ENCODE peak calls at places on chromosomes 6 and 20, in ten cellular contexts. M, R, D, E, B, Y, N, F, T and C are unnamed samples.

GRCh38 chr20:56391037-56391436 is 978 bp downstream of the AURKA start:
- DNase-seq in N (peak), Y (no peak), D (no peak), F (no peak), R (peak), E (no peak), M (peak), T (no peak), B (no peak), C (no peak)

GRCh38 chr6:137226682-137227081 is 7.5 kb upstream of the IFNGR1 start:
- DNase-seq in T (no peak), M (no peak), B (no peak), R (no peak), Y (no peak), E (no peak), F (no peak), D (no peak), N (no peak), C (no peak)

GRCh38 chr6:127420558-127420957 is 38.6 kb downstream of the KIAA0408 start:
- DNase-seq in N (peak), E (peak), Y (peak), R (peak), D (peak), F (peak), M (peak), T (peak), B (peak), C (peak)

GRCh38 chr20:47351643-47352331 is 4.7 kb downstream of the ZMYND8 start:
- DNase-seq in B (no peak), E (peak), T (no peak), Y (no peak), M (no peak), R (peak), D (peak), N (no peak), F (no peak), C (no peak)

GRCh38 chr6:103729658-103730057 is 1130.1 kb downstream of the HACE1 start:
- DNase-seq in T (no peak), B (no peak), D (no peak), Y (no peak), F (no peak), R (no peak), N (no peak), E (no peak), M (no peak), C (no peak)

GRCh38 chr6:17673543-17674254 is 33.0 kb downstream of the NUP153 start:
- DNase-seq in E (no peak), N (no peak), D (no peak), Y (no peak), M (no peak), R (peak), B (no peak), T (no peak), F (no peak), C (no peak)

GRCh38 chr20:23049933-23050838 is 714 bp upstream of the THBD start:
- DNase-seq in F (no peak), Y (no peak), R (no peak), N (no peak), M (peak), D (no peak), T (no peak), B (no peak), E (no peak), C (no peak)

GRCh38 chr6:148835920-148836441 is 89.2 kb downstream of the UST start:
- DNase-seq in D (no peak), B (no peak), M (no peak), N (no peak), Y (peak), T (no peak), E (no peak), R (peak), F (peak), C (peak)

GRCh38 chr6:87755697-87756671 is 54.0 kb upstream of the AKIRIN2 start:
- DNase-seq in F (no peak), B (no peak), T (no peak), N (no peak), Y (no peak), E (no peak), M (no peak), R (peak), D (no peak), C (no peak)

GRCh38 chr20:58237318-58238182 is 9.1 kb upstream of the ANKRD60 start:
- DNase-seq in T (no peak), F (no peak), R (no peak), N (no peak), M (no peak), D (no peak), Y (no peak), E (no peak), B (no peak), C (no peak)

GRCh38 chr20:56373942-56374341 is 15.2 kb downstream of the FAM210B start:
- DNase-seq in R (peak), B (no peak), D (no peak), N (peak), F (no peak), M (peak), T (no peak), Y (no peak), E (no peak), C (no peak)

GRCh38 chr6:119006972-119007371 is 71.5 kb downstream of the FAM184A start:
- DNase-seq in R (no peak), E (no peak), T (no peak), B (no peak), D (no peak), N (no peak), Y (no peak), M (no peak), F (no peak), C (no peak)

GRCh38 chr6:24831771-24832718 is 33.3 kb upstream of the ARMH2 start:
- DNase-seq in M (no peak), E (no peak), B (no peak), D (no peak), F (no peak), R (no peak), N (no peak), Y (no peak), T (no peak), C (no peak)

GRCh38 chr20:14599613-14600012 is 262.2 kb upstream of the FLRT3 start:
- DNase-seq in T (no peak), F (no peak), M (no peak), E (no peak), D (no peak), R (no peak), N (no peak), B (no peak), Y (no peak), C (no peak)

GRCh38 chr20:21554985-21555384 is 41.1 kb upstream of the NKX2-2 start:
- DNase-seq in T (no peak), F (no peak), N (no peak), R (no peak), D (no peak), Y (no peak), B (no peak), M (no peak), E (no peak), C (no peak)

GRCh38 chr6:93413190-93413589 is 6.2 kb downstream of the EPHA7 start:
- DNase-seq in Y (no peak), M (no peak), R (no peak), E (no peak), T (no peak), N (no peak), F (no peak), B (no peak), D (no peak), C (no peak)

GRCh38 chr6:32852018-32852843 is 1.3 kb downstream of the TAP1 start:
- DNase-seq in T (no peak), N (no peak), F (no peak), E (no peak), D (no peak), Y (peak), B (no peak), R (no peak), M (no peak), C (no peak)

GRCh38 chr6:10565913-10566312 is 44.8 kb downstream of the GCNT2 start:
- DNase-seq in T (no peak), D (no peak), E (no peak), Y (no peak), F (no peak), N (no peak), B (no peak), M (no peak), R (no peak), C (no peak)

GRCh38 chr6:2589171-2589661 is 161.5 kb downstream of the MYLK4 start:
- DNase-seq in Y (no peak), N (no peak), R (no peak), M (no peak), B (no peak), T (no peak), D (no peak), F (no peak), E (no peak), C (no peak)

GRCh38 chr6:17039266-17039665 is 62.6 kb upstream of the STMND1 start:
- DNase-seq in T (no peak), F (no peak), N (no peak), D (no peak), M (no peak), R (no peak), B (no peak), E (no peak), Y (no peak), C (no peak)

GRCh38 chr20:20513720-20514119 is 145.8 kb downstream of the INSM1 start:
- DNase-seq in B (no peak), F (no peak), Y (no peak), E (no peak), M (no peak), T (no peak), R (no peak), D (peak), N (no peak), C (no peak)

GRCh38 chr6:52993461-52993860 is 1.6 kb downstream of the GSTA4 start:
- DNase-seq in D (no peak), Y (no peak), T (no peak), E (peak), M (no peak), R (no peak), B (no peak), N (no peak), F (no peak), C (no peak)

GRCh38 chr6:140661691-140662090 is 1287.2 kb upstream of the CITED2 start:
- DNase-seq in Y (no peak), M (no peak), R (no peak), F (no peak), T (no peak), N (no peak), B (no peak), E (no peak), D (no peak), C (no peak)

GRCh38 chr6:41497994-41498393 is 48.2 kb upstream of the FOXP4 start:
- DNase-seq in E (no peak), N (no peak), M (no peak), F (no peak), Y (no peak), R (no peak), T (no peak), B (no peak), D (no peak), C (no peak)

GRCh38 chr20:60211618-60212463 is 253.6 kb downstream of the CDH26 start:
- DNase-seq in Y (no peak), E (no peak), F (no peak), B (no peak), R (no peak), D (no peak), T (no peak), M (no peak), N (no peak), C (no peak)

GRCh38 chr6:158083687-158084325 is 84.3 kb downstream of the SERAC1 start:
- DNase-seq in M (no peak), N (no peak), T (no peak), E (no peak), B (no peak), F (no peak), R (no peak), Y (no peak), D (no peak), C (no peak)

GRCh38 chr6:110322151-110323003 is 35.8 kb downstream of the METTL24 start:
- DNase-seq in F (no peak), R (no peak), T (peak), Y (no peak), D (no peak), M (peak), N (no peak), E (no peak), B (no peak), C (no peak)

GRCh38 chr6:35638679-35639078 is 50.0 kb downstream of the FKBP5 start:
- DNase-seq in T (no peak), Y (no peak), M (no peak), F (no peak), B (no peak), N (no peak), R (no peak), E (no peak), D (no peak), C (no peak)

GRCh38 chr20:1434571-1435336 is 31.9 kb downstream of the NSFL1C start:
- DNase-seq in Y (peak), D (peak), B (no peak), M (peak), R (peak), N (peak), T (peak), F (peak), E (no peak), C (no peak)

GRCh38 chr6:148814082-148814790 is 67.4 kb downstream of the UST start:
- DNase-seq in R (no peak), B (no peak), Y (no peak), D (no peak), F (no peak), M (no peak), T (no peak), N (no peak), E (no peak), C (no peak)

GRCh38 chr6:137767931-137768690 is 98.9 kb upstream of the TNFAIP3 start:
- DNase-seq in E (no peak), N (peak), M (peak), F (no peak), B (no peak), T (peak), Y (no peak), D (no peak), R (peak), C (no peak)

GRCh38 chr20:6623989-6624388 is 143.5 kb upstream of the BMP2 start:
- DNase-seq in R (no peak), E (no peak), N (no peak), B (no peak), F (no peak), D (no peak), Y (no peak), M (peak), T (no peak), C (no peak)

GRCh38 chr6:161038229-161039003 is 46.8 kb downstream of the MAP3K4 start:
- DNase-seq in Y (no peak), B (no peak), N (no peak), M (no peak), R (peak), T (no peak), F (no peak), E (no peak), D (no peak), C (no peak)

GRCh38 chr20:8807480-8808179 is 261.3 kb upstream of the PLCB4 start:
- DNase-seq in R (no peak), T (no peak), E (no peak), M (peak), B (no peak), Y (no peak), D (no peak), N (no peak), F (no peak), C (no peak)

GRCh38 chr20:60125521-60125920 is 167.3 kb downstream of the CDH26 start:
- DNase-seq in B (no peak), D (no peak), N (no peak), M (no peak), Y (no peak), F (no peak), R (no peak), E (no peak), T (no peak), C (no peak)

GRCh38 chr6:45138765-45139164 is 189.4 kb upstream of the RUNX2 start:
- DNase-seq in B (no peak), N (no peak), E (no peak), F (no peak), Y (no peak), D (no peak), T (no peak), R (no peak), M (no peak), C (no peak)

GRCh38 chr20:37189617-37190016 is 10.3 kb upstream of the MROH8 start:
- DNase-seq in N (no peak), Y (no peak), B (no peak), R (peak), F (no peak), T (no peak), E (no peak), M (no peak), D (no peak), C (no peak)

GRCh38 chr6:20463396-20463795 is 61.7 kb downstream of the E2F3 start:
- DNase-seq in N (no peak), M (no peak), E (no peak), T (no peak), B (no peak), D (no peak), R (no peak), Y (no peak), F (no peak), C (no peak)